ENCODE peak calls at places on chromosomes 3 and 15, in four cellular contexts. One of them, this sample, is unnamed.

GRCh38 chr3:46662771-46663551 is 30.5 kb downstream of the ALS2CL start:
- DNase-seq in SK-N-SH: peak
- DNase-seq in HepG2: no peak
- DNase-seq in K562: no peak
- DNase-seq in this sample: no peak

GRCh38 chr3:102195198-102195948 is 239.4 kb upstream of the ZPLD1 start:
- DNase-seq in SK-N-SH: no peak
- DNase-seq in HepG2: no peak
- DNase-seq in K562: no peak
- DNase-seq in this sample: no peak

GRCh38 chr3:155859859-155860258 is 5.6 kb upstream of the SLC33A1 start:
- DNase-seq in SK-N-SH: peak
- DNase-seq in HepG2: peak
- DNase-seq in K562: no peak
- DNase-seq in this sample: no peak

GRCh38 chr3:140416686-140417085 is 261.2 kb upstream of the TRIM42 start:
- DNase-seq in SK-N-SH: no peak
- DNase-seq in HepG2: no peak
- DNase-seq in K562: no peak
- DNase-seq in this sample: no peak

GRCh38 chr3:100086401-100086800 is 27.9 kb downstream of the FILIP1L start:
- DNase-seq in SK-N-SH: no peak
- DNase-seq in HepG2: no peak
- DNase-seq in K562: no peak
- DNase-seq in this sample: no peak

GRCh38 chr3:45214061-45214680 is 11.9 kb downstream of the TMEM158 start:
- DNase-seq in SK-N-SH: no peak
- DNase-seq in HepG2: no peak
- DNase-seq in K562: no peak
- DNase-seq in this sample: no peak

GRCh38 chr3:69763458-69763857 is 24.2 kb downstream of the MITF start:
- DNase-seq in SK-N-SH: no peak
- DNase-seq in HepG2: no peak
- DNase-seq in K562: no peak
- DNase-seq in this sample: no peak

GRCh38 chr3:58434511-58434910 is 879 bp upstream of the PDHB start:
- DNase-seq in SK-N-SH: no peak
- DNase-seq in HepG2: no peak
- DNase-seq in K562: no peak
- DNase-seq in this sample: no peak

GRCh38 chr3:178771511-178771910 is 235.3 kb downstream of the KCNMB2 start:
- DNase-seq in SK-N-SH: no peak
- DNase-seq in HepG2: no peak
- DNase-seq in K562: no peak
- DNase-seq in this sample: no peak

GRCh38 chr15:98966036-98966787 is 41.4 kb downstream of the PGPEP1L start:
- DNase-seq in SK-N-SH: no peak
- DNase-seq in HepG2: no peak
- DNase-seq in K562: no peak
- DNase-seq in this sample: no peak

GRCh38 chr15:55496716-55497115 is 11.3 kb downstream of the DNAAF4 start:
- DNase-seq in SK-N-SH: no peak
- DNase-seq in HepG2: no peak
- DNase-seq in K562: no peak
- DNase-seq in this sample: no peak

GRCh38 chr3:15581471-15582394 is 19.6 kb downstream of the HACL1 start:
- DNase-seq in SK-N-SH: no peak
- DNase-seq in HepG2: no peak
- DNase-seq in K562: no peak
- DNase-seq in this sample: no peak

DNA sequence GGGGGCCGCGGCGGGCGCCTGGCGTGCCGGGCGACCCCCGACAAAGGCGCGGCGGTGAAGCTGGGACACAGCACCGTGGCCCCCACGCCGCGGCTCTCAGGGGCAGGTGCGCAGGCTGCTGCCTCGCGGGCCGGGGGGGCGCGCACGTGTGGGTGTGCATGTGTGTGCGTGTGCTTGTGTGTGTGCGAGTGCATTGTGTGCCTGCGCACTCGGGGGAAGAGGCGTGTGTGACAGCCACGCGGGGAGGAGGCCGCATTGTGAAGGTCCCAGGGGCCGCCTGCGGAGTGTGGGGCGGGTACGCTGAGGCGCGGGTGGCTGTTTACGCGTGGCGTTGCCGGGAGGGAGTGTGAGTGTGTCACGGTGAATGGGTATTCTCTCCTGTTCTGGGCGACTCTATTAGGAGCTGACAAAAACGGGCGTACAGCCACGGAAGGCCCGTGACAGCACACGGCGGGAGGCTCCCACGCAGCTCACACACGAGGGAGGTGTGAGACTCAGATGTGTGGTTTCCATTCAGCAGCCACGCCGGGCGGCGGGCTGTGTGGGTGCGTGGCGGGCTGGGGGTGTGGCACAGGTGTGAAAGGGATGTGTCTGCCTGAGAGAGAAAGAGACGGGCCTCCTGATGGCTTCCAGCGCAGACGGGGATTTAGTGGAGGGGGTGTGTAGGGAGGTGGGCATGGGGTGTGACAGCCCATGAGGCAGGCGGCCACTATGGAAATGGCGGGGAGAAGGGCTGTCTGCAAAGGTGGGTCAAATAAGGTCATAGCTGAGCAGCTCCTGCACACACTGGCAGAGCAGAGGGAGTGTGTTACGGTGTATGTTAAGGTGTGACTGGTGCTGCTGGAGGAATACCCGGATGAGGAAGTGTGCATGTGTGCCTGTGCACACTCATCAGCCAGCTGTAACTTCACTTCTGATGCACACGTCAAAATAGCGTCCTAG is 748 bp downstream of the PODXL2 start:
- DNase-seq in SK-N-SH: peak
- DNase-seq in HepG2: no peak
- DNase-seq in K562: no peak
- DNase-seq in this sample: no peak
- TF ChIP-seq NFIC in SK-N-SH: no peak
- TF ChIP-seq NFIC in HepG2: no peak
- TF ChIP-seq NFIC in K562: no peak
- TF ChIP-seq NFIC in this sample: no peak

GRCh38 chr3:42473083-42473932 is 29.1 kb upstream of the VIPR1 start:
- DNase-seq in SK-N-SH: no peak
- DNase-seq in HepG2: no peak
- DNase-seq in K562: no peak
- DNase-seq in this sample: no peak
- TF ChIP-seq NFIC in SK-N-SH: no peak
- TF ChIP-seq NFIC in HepG2: no peak
- TF ChIP-seq NFIC in K562: peak
- TF ChIP-seq NFIC in this sample: no peak

GRCh38 chr3:57434041-57434440 is 110.1 kb downstream of the DNAH12 start:
- DNase-seq in SK-N-SH: peak
- DNase-seq in HepG2: peak
- DNase-seq in K562: no peak
- DNase-seq in this sample: no peak
- TF ChIP-seq NFIC in SK-N-SH: no peak
- TF ChIP-seq NFIC in HepG2: no peak
- TF ChIP-seq NFIC in K562: no peak
- TF ChIP-seq NFIC in this sample: no peak

DNA sequence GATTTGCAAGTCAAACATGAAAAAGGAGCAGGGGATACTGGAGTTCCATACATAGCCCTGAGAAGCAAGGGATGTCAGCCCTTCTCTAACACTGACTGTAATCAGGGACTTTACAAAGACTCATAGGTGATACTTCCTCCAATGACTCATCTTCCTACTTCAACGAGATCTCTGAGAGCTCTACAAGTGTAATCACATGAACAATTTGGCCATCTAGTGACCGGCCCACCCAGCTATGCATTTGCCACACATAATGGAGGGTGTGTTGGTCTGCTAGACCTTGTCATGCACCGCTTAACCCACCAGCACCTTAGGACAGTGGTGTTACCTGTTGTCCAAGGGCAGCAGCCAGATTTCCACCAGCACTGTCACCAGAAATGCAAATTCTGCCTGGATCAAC is 75.3 kb downstream of the NCEH1 start:
- DNase-seq in SK-N-SH: no peak
- DNase-seq in HepG2: no peak
- DNase-seq in K562: no peak
- DNase-seq in this sample: peak
- TF ChIP-seq NFIC in SK-N-SH: no peak
- TF ChIP-seq NFIC in HepG2: no peak
- TF ChIP-seq NFIC in K562: no peak
- TF ChIP-seq NFIC in this sample: no peak